ENCODE peak calls at places on chromosome 6, in ten cellular contexts. P is iris pigment epithelial cell; K is stimulated activated CD4-positive, alpha-beta T cell treated with anti-CD3 and anti-CD28 coated beads, Interleukin-12 subunit alpha, Interleukin-12 subunit beta, amount 100 ng/mL, for 24 hours; C is WTC11; M is AG08396; Z is activated CD4-positive, alpha-beta T cell treated with anti-CD3 and anti-CD28 coated beads, Interleukin-2, amount 50 U/mL, for 1 hour; F is T follicular helper cell; S is dermis microvascular lymphatic vessel endothelial cell; V is Daoy; L is brain microvascular endothelial cell. X is an unnamed sample.

GRCh38 chr6:47083586-47084047 is 41.5 kb upstream of the ADGRF1 start:
- DNase-seq in L (peak; percentile 19), M (peak; percentile 28), S (peak; percentile 94), K (no peak), P (peak; percentile 50), Z (no peak), V (peak; percentile 91), F (no peak), C (no peak), X (peak; percentile 32)

GRCh38 chr6:137390264-137390787 is 103.9 kb downstream of the OLIG3 start:
- DNase-seq in K (no peak), S (no peak), P (no peak), F (no peak), V (no peak), C (no peak), L (no peak), Z (no peak), M (no peak), X (no peak)

GRCh38 chr6:150857062-150857905 is 8.2 kb upstream of the MTHFD1L start:
- DNase-seq in L (peak; percentile 97), S (peak; percentile 72), M (peak; percentile 80), P (peak; percentile 99), F (no peak), Z (no peak), K (no peak), C (no peak), V (peak; percentile 83), X (peak; percentile 53)

GRCh38 chr6:101396552-101397173 is 3.2 kb downstream of the GRIK2 start:
- DNase-seq in F (no peak), C (peak; percentile 78), V (peak; percentile 4), M (peak; percentile 38), Z (peak; percentile 26), L (peak; percentile 61), P (peak; percentile 56), S (peak; percentile 46), K (no peak), X (no peak)

GRCh38 chr6:112253842-112254816 is at the start of gene LAMA4:
- DNase-seq in L (peak; percentile 87), V (peak; percentile 78), P (peak; percentile 87), F (no peak), S (peak; percentile 51), C (peak; percentile 39), K (no peak), Z (no peak), M (peak; percentile 62), X (peak; percentile 49)

GRCh38 chr6:35757461-35758123 is 18.8 kb upstream of the CLPSL2 start:
- DNase-seq in C (peak; percentile 57), Z (no peak), S (no peak), V (peak; percentile 49), K (no peak), L (peak; percentile 43), M (peak; percentile 48), F (no peak), P (peak; percentile 75), X (peak; percentile 57)

GRCh38 chr6:104003803-104004516 is 855.8 kb downstream of the HACE1 start:
- DNase-seq in V (no peak), M (no peak), F (no peak), L (no peak), S (no peak), P (no peak), C (no peak), K (no peak), Z (no peak), X (no peak)

GRCh38 chr6:13573669-13574110 is 711 bp upstream of the SIRT5 start:
- DNase-seq in F (no peak), Z (peak; percentile 5), K (no peak), V (peak; percentile 75), S (peak; percentile 18), M (peak; percentile 59), L (peak; percentile 33), P (peak; percentile 34), C (no peak), X (no peak)

GRCh38 chr6:53439556-53439955 is 90.8 kb upstream of the ELOVL5 start:
- DNase-seq in P (peak; percentile 40), F (no peak), V (no peak), Z (no peak), S (peak; percentile 38), L (peak; percentile 13), M (peak; percentile 10), C (no peak), K (no peak), X (no peak)

GRCh38 chr6:27145731-27146455 is 101.6 kb upstream of the PRSS16 start:
- DNase-seq in P (peak; percentile 86), M (peak; percentile 43), L (peak; percentile 80), V (peak; percentile 93), F (peak; percentile 64), S (peak; percentile 87), K (no peak), C (peak; percentile 26), Z (peak; percentile 51), X (no peak)

GRCh38 chr6:119109654-119110325 is 31.3 kb upstream of the FAM184A start:
- DNase-seq in F (no peak), L (no peak), K (no peak), M (no peak), P (no peak), V (no peak), C (no peak), S (no peak), Z (no peak), X (no peak)

GRCh38 chr6:44464527-44465310 is 77.2 kb downstream of the CDC5L start:
- DNase-seq in L (peak; percentile 32), M (no peak), Z (no peak), K (no peak), S (no peak), V (no peak), F (no peak), C (no peak), P (peak; percentile 59), X (peak; percentile 80)

GRCh38 chr6:34366639-34366921 is 25.9 kb downstream of the NUDT3 start:
- DNase-seq in S (no peak), F (no peak), K (no peak), M (no peak), C (no peak), P (no peak), Z (no peak), V (no peak), L (no peak), X (no peak)

GRCh38 chr6:32298632-32299336 is 72.9 kb downstream of the TSBP1 start:
- DNase-seq in M (peak; percentile 26), S (no peak), V (no peak), F (no peak), C (no peak), L (no peak), K (no peak), Z (no peak), P (peak; percentile 47), X (no peak)

X was measured in HTR-8/SVneo.